ENCODE peak calls at places on chromosome 3, in ten cellular contexts. One of them, this sample, is unnamed.
A peak's percentile ranks its signal among the peaks of the same experiment; 100 is the strongest.

GRCh38 chr3:188863999-188864406 is 307.8 kb upstream of the TPRG1 start:
- DNase-seq in neural crest cell: no peak
- DNase-seq in ovary: no peak
- DNase-seq in fibroblast of lung: peak; percentile 86
- DNase-seq in HFFc6: no peak
- DNase-seq in lower lobe of right lung: no peak
- DNase-seq in dorsolateral prefrontal cortex: no peak
- DNase-seq in pancreas: no peak
- DNase-seq in breast epithelium: no peak
- DNase-seq in foreskin fibroblast: peak; percentile 46
- DNase-seq in this sample: peak; percentile 91

GRCh38 chr3:169657351-169658124 is 6.0 kb downstream of the MECOM start:
- DNase-seq in neural crest cell: no peak
- DNase-seq in ovary: no peak
- DNase-seq in fibroblast of lung: no peak
- DNase-seq in HFFc6: no peak
- DNase-seq in lower lobe of right lung: no peak
- DNase-seq in dorsolateral prefrontal cortex: no peak
- DNase-seq in pancreas: peak; percentile 59
- DNase-seq in breast epithelium: no peak
- DNase-seq in foreskin fibroblast: no peak
- DNase-seq in this sample: peak; percentile 55

GRCh38 chr3:61409638-61410037 is 151.7 kb upstream of the PTPRG start:
- DNase-seq in neural crest cell: no peak
- DNase-seq in ovary: no peak
- DNase-seq in fibroblast of lung: no peak
- DNase-seq in HFFc6: no peak
- DNase-seq in lower lobe of right lung: no peak
- DNase-seq in dorsolateral prefrontal cortex: no peak
- DNase-seq in pancreas: no peak
- DNase-seq in breast epithelium: no peak
- DNase-seq in foreskin fibroblast: no peak
- DNase-seq in this sample: no peak

GRCh38 chr3:56137406-56137805 is 330.9 kb downstream of the ERC2 start:
- DNase-seq in neural crest cell: no peak
- DNase-seq in ovary: no peak
- DNase-seq in fibroblast of lung: peak; percentile 92
- DNase-seq in HFFc6: no peak
- DNase-seq in lower lobe of right lung: no peak
- DNase-seq in dorsolateral prefrontal cortex: no peak
- DNase-seq in pancreas: no peak
- DNase-seq in breast epithelium: no peak
- DNase-seq in foreskin fibroblast: peak; percentile 59
- DNase-seq in this sample: peak; percentile 82

GRCh38 chr3:189458536-189458935 is 172.7 kb upstream of the TP63 start:
- DNase-seq in neural crest cell: no peak
- DNase-seq in ovary: no peak
- DNase-seq in fibroblast of lung: peak; percentile 33
- DNase-seq in HFFc6: no peak
- DNase-seq in lower lobe of right lung: no peak
- DNase-seq in dorsolateral prefrontal cortex: no peak
- DNase-seq in pancreas: no peak
- DNase-seq in breast epithelium: no peak
- DNase-seq in foreskin fibroblast: no peak
- DNase-seq in this sample: peak; percentile 78

GRCh38 chr3:43523454-43524053 is 98.3 kb downstream of the ANO10 start:
- DNase-seq in neural crest cell: no peak
- DNase-seq in ovary: no peak
- DNase-seq in fibroblast of lung: peak; percentile 17
- DNase-seq in HFFc6: no peak
- DNase-seq in lower lobe of right lung: no peak
- DNase-seq in dorsolateral prefrontal cortex: no peak
- DNase-seq in pancreas: no peak
- DNase-seq in breast epithelium: no peak
- DNase-seq in foreskin fibroblast: peak; percentile 25
- DNase-seq in this sample: no peak

GRCh38 chr3:9930804-9931418 is 2.7 kb upstream of the CRELD1 start:
- DNase-seq in neural crest cell: no peak
- DNase-seq in ovary: no peak
- DNase-seq in fibroblast of lung: no peak
- DNase-seq in HFFc6: no peak
- DNase-seq in lower lobe of right lung: no peak
- DNase-seq in dorsolateral prefrontal cortex: no peak
- DNase-seq in pancreas: no peak
- DNase-seq in breast epithelium: no peak
- DNase-seq in foreskin fibroblast: peak; percentile 37
- DNase-seq in this sample: no peak

GRCh38 chr3:124256156-124256555 is 264.2 kb upstream of the ROPN1 start:
- DNase-seq in neural crest cell: no peak
- DNase-seq in ovary: no peak
- DNase-seq in fibroblast of lung: no peak
- DNase-seq in HFFc6: no peak
- DNase-seq in lower lobe of right lung: no peak
- DNase-seq in dorsolateral prefrontal cortex: no peak
- DNase-seq in pancreas: no peak
- DNase-seq in breast epithelium: no peak
- DNase-seq in foreskin fibroblast: no peak
- DNase-seq in this sample: no peak

GRCh38 chr3:23807161-23808015 is 1.6 kb downstream of the UBE2E1 start:
- DNase-seq in neural crest cell: no peak
- DNase-seq in ovary: no peak
- DNase-seq in fibroblast of lung: peak; percentile 41
- DNase-seq in HFFc6: peak; percentile 13
- DNase-seq in lower lobe of right lung: no peak
- DNase-seq in dorsolateral prefrontal cortex: no peak
- DNase-seq in pancreas: no peak
- DNase-seq in breast epithelium: no peak
- DNase-seq in foreskin fibroblast: peak; percentile 57
- DNase-seq in this sample: peak; percentile 62

GRCh38 chr3:20103731-20104130 is 63.5 kb downstream of the KAT2B start:
- DNase-seq in neural crest cell: no peak
- DNase-seq in ovary: no peak
- DNase-seq in fibroblast of lung: no peak
- DNase-seq in HFFc6: no peak
- DNase-seq in lower lobe of right lung: no peak
- DNase-seq in dorsolateral prefrontal cortex: no peak
- DNase-seq in pancreas: no peak
- DNase-seq in breast epithelium: no peak
- DNase-seq in foreskin fibroblast: no peak
- DNase-seq in this sample: no peak

GRCh38 chr3:169173231-169173630 is 490.3 kb downstream of the MECOM start:
- DNase-seq in neural crest cell: no peak
- DNase-seq in ovary: no peak
- DNase-seq in fibroblast of lung: no peak
- DNase-seq in HFFc6: no peak
- DNase-seq in lower lobe of right lung: no peak
- DNase-seq in dorsolateral prefrontal cortex: no peak
- DNase-seq in pancreas: no peak
- DNase-seq in breast epithelium: no peak
- DNase-seq in foreskin fibroblast: no peak
- DNase-seq in this sample: peak; percentile 75

GRCh38 chr3:156633335-156633734 is 41.1 kb upstream of the TIPARP start:
- DNase-seq in neural crest cell: no peak
- DNase-seq in ovary: peak; percentile 79
- DNase-seq in fibroblast of lung: peak; percentile 96
- DNase-seq in HFFc6: peak; percentile 88
- DNase-seq in lower lobe of right lung: peak; percentile 70
- DNase-seq in dorsolateral prefrontal cortex: no peak
- DNase-seq in pancreas: peak; percentile 76
- DNase-seq in breast epithelium: no peak
- DNase-seq in foreskin fibroblast: peak; percentile 91
- DNase-seq in this sample: peak; percentile 86

GRCh38 chr3:67863869-67864268 is 209.5 kb upstream of the SUCLG2 start:
- DNase-seq in neural crest cell: no peak
- DNase-seq in ovary: no peak
- DNase-seq in fibroblast of lung: no peak
- DNase-seq in HFFc6: no peak
- DNase-seq in lower lobe of right lung: no peak
- DNase-seq in dorsolateral prefrontal cortex: no peak
- DNase-seq in pancreas: no peak
- DNase-seq in breast epithelium: no peak
- DNase-seq in foreskin fibroblast: peak; percentile 10
- DNase-seq in this sample: peak; percentile 15

GRCh38 chr3:108089544-108089943 is 1.3 kb downstream of the CD47 start:
- DNase-seq in neural crest cell: no peak
- DNase-seq in ovary: no peak
- DNase-seq in fibroblast of lung: peak; percentile 6
- DNase-seq in HFFc6: no peak
- DNase-seq in lower lobe of right lung: no peak
- DNase-seq in dorsolateral prefrontal cortex: no peak
- DNase-seq in pancreas: no peak
- DNase-seq in breast epithelium: no peak
- DNase-seq in foreskin fibroblast: no peak
- DNase-seq in this sample: peak; percentile 27

GRCh38 chr3:184574552-184575430 is 13.2 kb downstream of the EPHB3 start:
- DNase-seq in neural crest cell: peak; percentile 62
- DNase-seq in ovary: no peak
- DNase-seq in fibroblast of lung: no peak
- DNase-seq in HFFc6: no peak
- DNase-seq in lower lobe of right lung: no peak
- DNase-seq in dorsolateral prefrontal cortex: no peak
- DNase-seq in pancreas: no peak
- DNase-seq in breast epithelium: no peak
- DNase-seq in foreskin fibroblast: no peak
- DNase-seq in this sample: no peak

GRCh38 chr3:64143399-64144130 is 81.7 kb downstream of the PRICKLE2 start:
- DNase-seq in neural crest cell: no peak
- DNase-seq in ovary: no peak
- DNase-seq in fibroblast of lung: peak; percentile 84
- DNase-seq in HFFc6: peak; percentile 83
- DNase-seq in lower lobe of right lung: no peak
- DNase-seq in dorsolateral prefrontal cortex: no peak
- DNase-seq in pancreas: no peak
- DNase-seq in breast epithelium: no peak
- DNase-seq in foreskin fibroblast: peak; percentile 72
- DNase-seq in this sample: peak; percentile 42

DNA sequence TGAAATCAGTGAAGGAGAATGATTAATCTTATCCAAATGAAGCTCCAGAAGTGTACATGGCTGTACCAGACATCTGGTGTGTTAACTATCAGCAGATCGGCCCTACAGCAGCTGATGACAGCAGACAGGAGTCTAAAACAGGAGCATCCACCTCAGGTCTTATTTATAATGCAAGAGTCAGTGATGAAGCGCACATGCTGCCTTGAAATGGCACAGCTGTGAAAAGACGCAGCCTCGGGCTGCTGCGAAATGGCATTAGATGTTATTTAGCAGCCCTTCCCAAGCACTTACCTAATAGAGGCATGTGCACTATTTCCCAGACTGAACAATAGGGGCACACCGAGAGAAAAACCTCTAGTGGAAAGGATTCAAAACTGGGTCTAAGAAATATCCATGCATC is 472.3 kb upstream of the CBLB start:
- DNase-seq in neural crest cell: no peak
- DNase-seq in ovary: no peak
- DNase-seq in fibroblast of lung: no peak
- DNase-seq in HFFc6: no peak
- DNase-seq in lower lobe of right lung: no peak
- DNase-seq in dorsolateral prefrontal cortex: no peak
- DNase-seq in pancreas: no peak
- DNase-seq in breast epithelium: no peak
- DNase-seq in foreskin fibroblast: peak; percentile 67
- DNase-seq in this sample: peak; percentile 19
- TF ChIP-seq CTCF in neural crest cell: no peak
- TF ChIP-seq CTCF in ovary: no peak
- TF ChIP-seq CTCF in fibroblast of lung: no peak
- TF ChIP-seq CTCF in HFFc6: peak; percentile 18
- TF ChIP-seq CTCF in lower lobe of right lung: no peak
- TF ChIP-seq CTCF in dorsolateral prefrontal cortex: no peak
- TF ChIP-seq CTCF in pancreas: no peak
- TF ChIP-seq CTCF in breast epithelium: no peak
- TF ChIP-seq CTCF in foreskin fibroblast: no peak
- TF ChIP-seq CTCF in this sample: no peak

DNA sequence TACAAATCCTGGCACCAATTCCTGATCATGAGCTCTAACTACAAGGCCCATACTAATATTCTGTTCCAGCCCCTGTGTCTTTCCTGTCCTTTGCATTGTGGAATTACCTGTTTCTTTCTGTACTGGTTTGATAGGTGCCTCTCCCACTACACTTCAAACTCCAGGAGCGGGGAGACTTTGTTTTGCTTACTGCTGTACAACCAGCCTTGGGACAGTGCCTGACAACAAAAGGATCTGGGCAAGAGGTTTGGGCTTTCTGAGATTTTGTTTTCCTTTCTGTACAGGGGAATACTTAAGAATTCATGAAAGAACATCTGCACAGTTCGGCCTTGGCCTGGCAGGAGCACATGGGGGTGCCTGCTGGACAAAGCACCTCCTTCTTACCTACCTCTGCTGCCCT is 45.1 kb downstream of the ZDHHC3 start:
- DNase-seq in neural crest cell: no peak
- DNase-seq in ovary: no peak
- DNase-seq in fibroblast of lung: no peak
- DNase-seq in HFFc6: no peak
- DNase-seq in lower lobe of right lung: no peak
- DNase-seq in dorsolateral prefrontal cortex: no peak
- DNase-seq in pancreas: no peak
- DNase-seq in breast epithelium: no peak
- DNase-seq in foreskin fibroblast: no peak
- DNase-seq in this sample: no peak
- TF ChIP-seq CTCF in neural crest cell: no peak
- TF ChIP-seq CTCF in ovary: no peak
- TF ChIP-seq CTCF in fibroblast of lung: no peak
- TF ChIP-seq CTCF in HFFc6: no peak
- TF ChIP-seq CTCF in lower lobe of right lung: no peak
- TF ChIP-seq CTCF in dorsolateral prefrontal cortex: no peak
- TF ChIP-seq CTCF in pancreas: no peak
- TF ChIP-seq CTCF in breast epithelium: no peak
- TF ChIP-seq CTCF in foreskin fibroblast: no peak
- TF ChIP-seq CTCF in this sample: no peak

DNA sequence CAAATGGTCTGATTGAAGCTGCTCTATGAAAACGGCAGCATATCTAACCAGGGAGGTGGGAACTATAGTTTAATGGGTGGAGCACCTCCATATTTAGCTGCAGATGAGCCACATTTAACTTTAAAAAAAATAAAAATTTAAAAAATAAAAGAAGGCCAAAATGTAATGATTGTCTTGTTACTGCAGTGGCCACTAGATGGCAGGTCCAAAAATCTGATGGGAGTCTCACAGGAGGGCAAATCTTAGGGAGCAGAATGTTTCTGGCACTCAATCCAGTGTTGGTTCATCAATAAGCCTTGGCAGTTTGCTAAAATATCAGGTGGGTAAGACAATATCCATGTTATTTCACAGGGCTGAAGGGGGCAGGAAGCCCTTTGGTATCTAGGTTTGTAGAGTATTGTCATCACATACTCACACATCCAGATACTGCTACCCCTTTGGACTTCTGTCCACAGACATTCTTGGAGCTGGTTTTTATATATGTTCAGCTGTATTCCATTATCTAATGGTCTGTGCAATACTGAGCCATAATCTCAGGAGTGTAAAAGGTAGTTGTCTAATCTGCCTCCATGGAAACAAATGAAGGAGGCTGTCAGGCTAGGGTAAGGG is 233.3 kb downstream of the TIGIT start:
- DNase-seq in neural crest cell: no peak
- DNase-seq in ovary: no peak
- DNase-seq in fibroblast of lung: peak; percentile 13
- DNase-seq in HFFc6: peak; percentile 14
- DNase-seq in lower lobe of right lung: no peak
- DNase-seq in dorsolateral prefrontal cortex: no peak
- DNase-seq in pancreas: no peak
- DNase-seq in breast epithelium: no peak
- DNase-seq in foreskin fibroblast: peak; percentile 61
- DNase-seq in this sample: peak; percentile 50
- TF ChIP-seq CTCF in neural crest cell: peak; percentile 68
- TF ChIP-seq CTCF in ovary: peak; percentile 16
- TF ChIP-seq CTCF in fibroblast of lung: peak; percentile 72
- TF ChIP-seq CTCF in HFFc6: peak; percentile 88
- TF ChIP-seq CTCF in lower lobe of right lung: peak; percentile 32
- TF ChIP-seq CTCF in dorsolateral prefrontal cortex: peak; percentile 66
- TF ChIP-seq CTCF in pancreas: peak; percentile 25
- TF ChIP-seq CTCF in breast epithelium: no peak
- TF ChIP-seq CTCF in foreskin fibroblast: peak; percentile 68
- TF ChIP-seq CTCF in this sample: peak; percentile 71

GRCh38 chr3:99920530-99921376 is 103.1 kb downstream of the CMSS1 start:
- DNase-seq in neural crest cell: no peak
- DNase-seq in ovary: no peak
- DNase-seq in fibroblast of lung: peak; percentile 48
- DNase-seq in HFFc6: no peak
- DNase-seq in lower lobe of right lung: peak; percentile 59
- DNase-seq in dorsolateral prefrontal cortex: peak; percentile 9
- DNase-seq in pancreas: peak; percentile 68
- DNase-seq in breast epithelium: no peak
- DNase-seq in foreskin fibroblast: peak; percentile 76
- DNase-seq in this sample: peak; percentile 73
- TF ChIP-seq CTCF in neural crest cell: no peak
- TF ChIP-seq CTCF in ovary: no peak
- TF ChIP-seq CTCF in fibroblast of lung: no peak
- TF ChIP-seq CTCF in HFFc6: no peak
- TF ChIP-seq CTCF in lower lobe of right lung: no peak
- TF ChIP-seq CTCF in dorsolateral prefrontal cortex: no peak
- TF ChIP-seq CTCF in pancreas: no peak
- TF ChIP-seq CTCF in breast epithelium: no peak
- TF ChIP-seq CTCF in foreskin fibroblast: no peak
- TF ChIP-seq CTCF in this sample: no peak

This sample was measured in fibroblast of the aortic adventitia.